ENCODE peak calls at places on chromosome 19, in five cellular contexts. P, S, U, Q and M are unnamed samples.

GRCh38 chr19:7605490-7606222 is 10.0 kb downstream of the CAMSAP3 start:
- DNase-seq in P (peak; percentile 72), S (peak; percentile 91), U (peak; percentile 57), Q (peak; percentile 98), M (peak; percentile 9)

GRCh38 chr19:4976412-4977298 is 7.7 kb downstream of the KDM4B start:
- DNase-seq in P (peak; percentile 79), S (peak; percentile 85), U (peak; percentile 53), Q (peak; percentile 34), M (no peak)

GRCh38 chr19:9741476-9742171 is 26.9 kb downstream of the ZNF846 start:
- DNase-seq in P (no peak), S (no peak), U (no peak), Q (no peak), M (no peak)

GRCh38 chr19:36245210-36246005 is 30.5 kb downstream of the ZNF146 start:
- DNase-seq in P (no peak), S (peak; percentile 97), U (no peak), Q (no peak), M (no peak)

GRCh38 chr19:12065100-12065538 is 588 bp downstream of the ZNF844 start:
- DNase-seq in P (no peak), S (peak; percentile 61), U (no peak), Q (peak; percentile 17), M (no peak)

GRCh38 chr19:988081-988480 is 3.9 kb downstream of the WDR18 start:
- DNase-seq in P (no peak), S (peak; percentile 0), U (no peak), Q (no peak), M (no peak)

GRCh38 chr19:13506550-13506878 is 235 bp upstream of the CACNA1A start:
- DNase-seq in P (no peak), S (peak; percentile 58), U (no peak), Q (no peak), M (no peak)

GRCh38 chr19:52343548-52343947 is 7.5 kb downstream of the ZNF610 start:
- DNase-seq in P (peak; percentile 40), S (peak; percentile 90), U (peak; percentile 15), Q (peak; percentile 68), M (no peak)

GRCh38 chr19:35322014-35322413 is 7.0 kb upstream of the CD22 start:
- DNase-seq in P (no peak), S (no peak), U (no peak), Q (no peak), M (no peak)

GRCh38 chr19:30076751-30077670 is 135.0 kb downstream of the URI1 start:
- DNase-seq in P (no peak), S (no peak), U (no peak), Q (no peak), M (no peak)

GRCh38 chr19:13007292-13008045 is 12.2 kb downstream of the NFIX start:
- DNase-seq in P (no peak), S (no peak), U (no peak), Q (no peak), M (no peak)

GRCh38 chr19:35153701-35154534 is 617 bp upstream of the FXYD5 start:
- DNase-seq in P (peak; percentile 71), S (peak; percentile 88), U (no peak), Q (peak; percentile 85), M (no peak)

GRCh38 chr19:29516358-29516725 is 9.5 kb upstream of the VSTM2B start:
- DNase-seq in P (no peak), S (no peak), U (no peak), Q (no peak), M (no peak)

GRCh38 chr19:19406878-19407639 is 1.6 kb downstream of the GATAD2A start:
- DNase-seq in P (peak; percentile 53), S (no peak), U (peak; percentile 42), Q (peak; percentile 62), M (no peak)

GRCh38 chr19:33683881-33684549 is 62.3 kb downstream of the CHST8 start:
- DNase-seq in P (peak; percentile 51), S (peak; percentile 91), U (peak; percentile 7), Q (peak; percentile 14), M (no peak)

GRCh38 chr19:532578-533484 is 1.3 kb downstream of the CDC34 start:
- DNase-seq in P (peak; percentile 63), S (peak; percentile 90), U (peak; percentile 60), Q (peak; percentile 90), M (no peak)

GRCh38 chr19:8244442-8244841 is 35.3 kb downstream of the CERS4 start:
- DNase-seq in P (no peak), S (no peak), U (no peak), Q (no peak), M (no peak)

GRCh38 chr19:810077-810855 is 11.5 kb downstream of the PLPPR3 start:
- DNase-seq in P (no peak), S (peak; percentile 21), U (no peak), Q (no peak), M (no peak)

DNA sequence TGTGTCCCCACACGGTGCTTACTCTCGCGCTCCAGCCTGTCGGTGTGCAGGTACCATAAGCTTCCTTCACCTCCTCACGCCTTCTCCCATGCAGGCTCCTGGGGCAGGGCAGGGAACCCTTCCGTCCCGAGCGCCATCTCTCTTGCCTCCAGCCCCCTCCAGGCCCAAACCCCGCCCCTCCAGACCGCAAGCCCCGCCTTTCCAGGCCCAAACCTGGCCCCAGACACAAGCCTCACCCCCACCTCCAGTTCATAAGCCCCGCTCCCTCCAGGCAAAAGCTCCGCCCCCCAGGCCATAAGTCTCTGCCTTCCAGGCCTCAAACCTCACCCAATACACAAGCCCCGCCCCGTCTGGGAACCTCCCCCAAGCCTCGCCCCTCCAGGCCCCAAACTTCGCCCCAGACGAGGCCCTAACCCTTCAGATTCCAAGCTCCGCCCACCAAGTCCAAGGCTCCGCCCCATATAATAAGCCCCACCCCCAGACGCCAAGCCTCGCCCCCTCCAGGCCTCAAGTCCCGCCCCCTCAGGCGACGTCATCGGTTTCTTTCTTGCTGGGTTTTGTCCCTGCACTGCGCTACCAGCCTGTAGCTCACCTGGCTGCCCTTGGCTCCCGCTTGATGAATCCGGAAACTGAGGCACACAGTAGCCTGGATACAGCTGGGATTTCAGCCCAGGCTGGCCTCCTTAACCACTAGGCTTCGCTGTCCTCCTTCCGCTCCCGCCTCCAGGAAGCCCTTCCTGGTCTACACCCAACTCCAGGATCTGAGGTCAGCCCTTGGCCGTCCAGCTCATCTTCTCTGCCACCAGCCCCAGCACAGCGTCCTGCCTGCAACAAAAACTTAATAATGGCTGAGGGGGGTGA is 16.1 kb downstream of the MKNK2 start:
- DNase-seq in P (peak; percentile 61), S (peak; percentile 100), U (no peak), Q (peak; percentile 98), M (no peak)
- TF ChIP-seq JUNB in P (no peak), S (no peak), U (no peak), Q (no peak), M (no peak)

GRCh38 chr19:46975918-46976782 is 43.5 kb upstream of the NPAS1 start:
- DNase-seq in P (peak; percentile 58), S (peak; percentile 82), U (peak; percentile 70), Q (peak; percentile 34), M (no peak)
- TF ChIP-seq JUNB in P (no peak), S (no peak), U (no peak), Q (no peak), M (no peak)

GRCh38 chr19:38265213-38265861 is 964 bp downstream of the SPINT2 start:
- DNase-seq in P (peak; percentile 87), S (peak; percentile 62), U (no peak), Q (no peak), M (no peak)

GRCh38 chr19:38264486-38265212 is at the start of gene SPINT2:
- DNase-seq in P (no peak), S (peak; percentile 95), U (no peak), Q (no peak), M (no peak)

GRCh38 chr19:38266070-38266469 is 1.7 kb downstream of the SPINT2 start:
- DNase-seq in P (no peak), S (no peak), U (no peak), Q (no peak), M (no peak)

GRCh38 chr19:38262585-38263268 is 1.6 kb upstream of the SPINT2 start:
- DNase-seq in P (no peak), S (peak; percentile 72), U (no peak), Q (no peak), M (no peak)

GRCh38 chr19:38263696-38264485 is 482 bp upstream of the SPINT2 start:
- DNase-seq in P (peak; percentile 87), S (peak; percentile 93), U (peak; percentile 35), Q (no peak), M (no peak)
- TF ChIP-seq JUNB in P (no peak), S (no peak), U (no peak), Q (no peak), M (no peak)

GRCh38 chr19:17803264-17803896 is 8.4 kb downstream of the B3GNT3 start:
- DNase-seq in P (no peak), S (no peak), U (no peak), Q (no peak), M (no peak)
- TF ChIP-seq JUNB in P (no peak), S (no peak), U (no peak), Q (no peak), M (no peak)

GRCh38 chr19:21127001-21127400 is 14.8 kb upstream of the ZNF431 start:
- DNase-seq in P (no peak), S (no peak), U (no peak), Q (peak; percentile 60), M (no peak)
- TF ChIP-seq JUNB in P (no peak), S (no peak), U (no peak), Q (no peak), M (no peak)

GRCh38 chr19:42250666-42251531 is 4.0 kb downstream of the ERF start:
- DNase-seq in P (no peak), S (no peak), U (no peak), Q (no peak), M (no peak)
- TF ChIP-seq JUNB in P (no peak), S (no peak), U (no peak), Q (no peak), M (no peak)

GRCh38 chr19:28426110-28426901 is 786.6 kb downstream of the UQCRFS1 start:
- DNase-seq in P (no peak), S (no peak), U (no peak), Q (no peak), M (no peak)

GRCh38 chr19:28428644-28429348 is 784.2 kb downstream of the UQCRFS1 start:
- DNase-seq in P (no peak), S (no peak), U (no peak), Q (peak; percentile 14), M (no peak)

GRCh38 chr19:28425431-28425931 is 787.5 kb downstream of the UQCRFS1 start:
- DNase-seq in P (no peak), S (no peak), U (no peak), Q (no peak), M (no peak)

GRCh38 chr19:28427256-28428083 is 785.5 kb downstream of the UQCRFS1 start:
- DNase-seq in P (no peak), S (no peak), U (no peak), Q (no peak), M (no peak)

GRCh38 chr19:28426902-28427232 is 786.1 kb downstream of the UQCRFS1 start:
- DNase-seq in P (no peak), S (no peak), U (no peak), Q (peak; percentile 36), M (no peak)
- TF ChIP-seq JUNB in P (no peak), S (no peak), U (no peak), Q (no peak), M (no peak)